ENCODE peak calls at places on chromosome X, in ten cellular contexts. One of them, this sample, is unnamed.
A peak's percentile ranks its signal among the peaks of the same experiment; 100 is the strongest.

GRCh38 chrX:135985123-135985973 is at the start of gene SLC9A6:
- DNase-seq in IMR-90: peak; percentile 17
- DNase-seq in HFF-Myc: no peak
- DNase-seq in foreskin keratinocyte: no peak
- DNase-seq in tibial nerve: peak; percentile 45
- DNase-seq in AG09309: no peak
- DNase-seq in stomach: peak; percentile 74
- DNase-seq in WTC11: peak; percentile 76
- DNase-seq in mesothelial cell of epicardium: peak; percentile 64
- DNase-seq in GM13976: peak; percentile 84
- DNase-seq in this sample: peak; percentile 47

GRCh38 chrX:10608099-10608498 is 12.3 kb downstream of the MID1 start:
- DNase-seq in mesothelial cell of epicardium: no peak
- DNase-seq in foreskin keratinocyte: no peak
- DNase-seq in stomach: no peak
- DNase-seq in GM13976: no peak
- DNase-seq in AG09309: no peak
- DNase-seq in tibial nerve: no peak
- DNase-seq in HFF-Myc: no peak
- DNase-seq in IMR-90: peak; percentile 90
- DNase-seq in WTC11: no peak
- DNase-seq in this sample: no peak

GRCh38 chrX:125436855-125437254 is 117.2 kb downstream of the TEX13C start:
- DNase-seq in HFF-Myc: no peak
- DNase-seq in WTC11: no peak
- DNase-seq in IMR-90: no peak
- DNase-seq in stomach: no peak
- DNase-seq in foreskin keratinocyte: no peak
- DNase-seq in mesothelial cell of epicardium: no peak
- DNase-seq in AG09309: no peak
- DNase-seq in tibial nerve: no peak
- DNase-seq in GM13976: no peak
- DNase-seq in this sample: no peak

GRCh38 chrX:140672840-140673731 is 36.5 kb upstream of the LINC00632 start:
- DNase-seq in mesothelial cell of epicardium: no peak
- DNase-seq in tibial nerve: no peak
- DNase-seq in IMR-90: no peak
- DNase-seq in AG09309: no peak
- DNase-seq in HFF-Myc: no peak
- DNase-seq in WTC11: no peak
- DNase-seq in stomach: no peak
- DNase-seq in foreskin keratinocyte: no peak
- DNase-seq in GM13976: no peak
- DNase-seq in this sample: no peak

GRCh38 chrX:53584891-53585290 is 101.6 kb downstream of the HUWE1 start:
- DNase-seq in stomach: no peak
- DNase-seq in HFF-Myc: no peak
- DNase-seq in foreskin keratinocyte: no peak
- DNase-seq in tibial nerve: no peak
- DNase-seq in IMR-90: no peak
- DNase-seq in GM13976: no peak
- DNase-seq in mesothelial cell of epicardium: no peak
- DNase-seq in AG09309: no peak
- DNase-seq in WTC11: no peak
- DNase-seq in this sample: no peak

GRCh38 chrX:635428-636192 is 5.0 kb downstream of the SHOX start:
- DNase-seq in WTC11: peak; percentile 66
- DNase-seq in tibial nerve: no peak
- DNase-seq in stomach: no peak
- DNase-seq in GM13976: no peak
- DNase-seq in foreskin keratinocyte: no peak
- DNase-seq in IMR-90: no peak
- DNase-seq in AG09309: no peak
- DNase-seq in mesothelial cell of epicardium: no peak
- DNase-seq in HFF-Myc: no peak
- DNase-seq in this sample: no peak

GRCh38 chrX:1592128-1592862 is 891 bp downstream of the AKAP17A start:
- DNase-seq in mesothelial cell of epicardium: peak; percentile 48
- DNase-seq in IMR-90: peak; percentile 5
- DNase-seq in foreskin keratinocyte: no peak
- DNase-seq in WTC11: peak; percentile 36
- DNase-seq in tibial nerve: no peak
- DNase-seq in stomach: peak; percentile 26
- DNase-seq in AG09309: no peak
- DNase-seq in GM13976: peak; percentile 78
- DNase-seq in HFF-Myc: no peak
- DNase-seq in this sample: no peak

GRCh38 chrX:13892856-13893255 is 76.0 kb upstream of the GPM6B start:
- DNase-seq in mesothelial cell of epicardium: no peak
- DNase-seq in tibial nerve: no peak
- DNase-seq in GM13976: no peak
- DNase-seq in WTC11: no peak
- DNase-seq in IMR-90: peak; percentile 12
- DNase-seq in stomach: no peak
- DNase-seq in foreskin keratinocyte: no peak
- DNase-seq in AG09309: no peak
- DNase-seq in HFF-Myc: no peak
- DNase-seq in this sample: no peak

DNA sequence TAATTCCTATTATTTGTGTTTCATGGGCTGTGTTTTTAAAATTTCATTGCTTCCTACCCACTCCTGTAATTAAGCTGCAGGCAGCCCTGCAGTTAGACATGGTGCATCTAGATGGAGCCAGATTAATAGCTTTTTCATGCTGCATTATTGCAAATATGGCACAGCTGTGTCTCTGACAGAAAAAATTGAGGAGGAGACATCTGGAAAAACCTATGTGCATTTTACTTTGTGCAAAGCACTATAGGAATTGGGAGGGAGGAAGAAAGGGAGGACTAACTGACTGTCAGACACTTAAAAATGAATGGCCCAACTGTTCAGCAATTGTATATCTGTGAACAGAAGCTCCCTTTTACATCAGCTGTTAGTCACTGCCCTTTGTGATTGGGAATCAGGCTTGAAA is 8.1 kb upstream of the RPGR start:
- DNase-seq in foreskin keratinocyte: no peak
- DNase-seq in mesothelial cell of epicardium: no peak
- DNase-seq in IMR-90: no peak
- DNase-seq in tibial nerve: no peak
- DNase-seq in HFF-Myc: no peak
- DNase-seq in AG09309: no peak
- DNase-seq in stomach: no peak
- DNase-seq in GM13976: no peak
- DNase-seq in WTC11: no peak
- DNase-seq in this sample: no peak
- TF ChIP-seq CTCF in foreskin keratinocyte: peak; percentile 35
- TF ChIP-seq CTCF in mesothelial cell of epicardium: no peak
- TF ChIP-seq CTCF in IMR-90: peak; percentile 13
- TF ChIP-seq CTCF in tibial nerve: no peak
- TF ChIP-seq CTCF in HFF-Myc: no peak
- TF ChIP-seq CTCF in AG09309: peak; percentile 11
- TF ChIP-seq CTCF in stomach: no peak
- TF ChIP-seq CTCF in GM13976: no peak
- TF ChIP-seq CTCF in WTC11: no peak
- TF ChIP-seq CTCF in this sample: no peak

DNA sequence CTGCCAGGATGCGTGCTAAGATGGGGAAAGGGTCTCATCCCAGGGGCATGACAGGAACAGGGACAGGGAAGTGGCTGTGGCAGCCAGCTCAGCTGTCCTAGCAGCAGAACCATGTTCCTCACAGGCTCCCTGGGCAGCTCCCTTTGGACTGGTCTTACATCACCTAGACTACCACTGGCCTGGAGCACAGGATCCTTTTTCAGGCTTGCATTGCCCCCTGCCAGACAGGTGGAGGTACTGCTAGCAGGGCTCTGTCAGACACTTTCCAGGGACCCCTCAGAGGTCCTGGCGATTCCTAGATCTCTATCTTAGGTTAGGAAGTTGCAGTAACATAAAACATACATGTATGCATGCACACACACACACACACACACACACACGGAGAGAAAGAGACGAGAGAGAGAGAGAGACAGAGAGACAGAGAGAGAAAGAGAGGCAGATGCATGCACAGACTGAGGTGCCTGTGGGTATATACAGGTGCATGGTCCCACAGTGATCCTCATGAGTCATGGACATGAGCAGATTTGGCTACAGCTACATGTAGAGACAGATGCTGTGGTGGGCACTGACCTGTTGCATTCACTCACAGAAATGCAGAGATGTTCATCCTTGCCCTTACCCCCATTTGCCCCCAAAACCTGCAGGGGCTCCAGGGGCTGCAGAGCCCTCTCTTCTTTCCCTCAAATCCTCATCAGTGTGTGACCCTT is 63.6 kb downstream of the STARD8 start:
- DNase-seq in mesothelial cell of epicardium: peak; percentile 48
- DNase-seq in tibial nerve: no peak
- DNase-seq in GM13976: peak; percentile 55
- DNase-seq in IMR-90: peak; percentile 53
- DNase-seq in AG09309: peak; percentile 18
- DNase-seq in WTC11: peak; percentile 65
- DNase-seq in foreskin keratinocyte: no peak
- DNase-seq in stomach: peak; percentile 52
- DNase-seq in HFF-Myc: no peak
- DNase-seq in this sample: no peak
- TF ChIP-seq CTCF in mesothelial cell of epicardium: peak; percentile 42
- TF ChIP-seq CTCF in tibial nerve: peak; percentile 71
- TF ChIP-seq CTCF in GM13976: peak; percentile 47
- TF ChIP-seq CTCF in IMR-90: peak; percentile 57
- TF ChIP-seq CTCF in AG09309: peak; percentile 68
- TF ChIP-seq CTCF in WTC11: peak; percentile 73
- TF ChIP-seq CTCF in foreskin keratinocyte: peak; percentile 73
- TF ChIP-seq CTCF in stomach: peak; percentile 32
- TF ChIP-seq CTCF in HFF-Myc: peak; percentile 48
- TF ChIP-seq CTCF in this sample: peak; percentile 31

GRCh38 chrX:133609151-133609550 is 193.9 kb upstream of the GPC4 start:
- DNase-seq in WTC11: no peak
- DNase-seq in IMR-90: no peak
- DNase-seq in GM13976: no peak
- DNase-seq in stomach: no peak
- DNase-seq in AG09309: no peak
- DNase-seq in tibial nerve: no peak
- DNase-seq in mesothelial cell of epicardium: no peak
- DNase-seq in foreskin keratinocyte: no peak
- DNase-seq in HFF-Myc: no peak
- DNase-seq in this sample: no peak

GRCh38 chrX:133606990-133607389 is 191.7 kb upstream of the GPC4 start:
- DNase-seq in IMR-90: no peak
- DNase-seq in WTC11: no peak
- DNase-seq in mesothelial cell of epicardium: no peak
- DNase-seq in GM13976: no peak
- DNase-seq in HFF-Myc: no peak
- DNase-seq in AG09309: no peak
- DNase-seq in stomach: no peak
- DNase-seq in foreskin keratinocyte: no peak
- DNase-seq in tibial nerve: no peak
- DNase-seq in this sample: no peak

GRCh38 chrX:133610056-133610455 is 194.8 kb upstream of the GPC4 start:
- DNase-seq in IMR-90: no peak
- DNase-seq in mesothelial cell of epicardium: no peak
- DNase-seq in WTC11: no peak
- DNase-seq in GM13976: no peak
- DNase-seq in stomach: no peak
- DNase-seq in HFF-Myc: no peak
- DNase-seq in AG09309: peak; percentile 3
- DNase-seq in foreskin keratinocyte: no peak
- DNase-seq in tibial nerve: no peak
- DNase-seq in this sample: no peak

GRCh38 chrX:133608406-133608805 is 193.1 kb upstream of the GPC4 start:
- DNase-seq in HFF-Myc: no peak
- DNase-seq in tibial nerve: no peak
- DNase-seq in AG09309: peak; percentile 18
- DNase-seq in WTC11: no peak
- DNase-seq in stomach: no peak
- DNase-seq in mesothelial cell of epicardium: no peak
- DNase-seq in foreskin keratinocyte: no peak
- DNase-seq in IMR-90: peak; percentile 2
- DNase-seq in GM13976: no peak
- DNase-seq in this sample: no peak

DNA sequence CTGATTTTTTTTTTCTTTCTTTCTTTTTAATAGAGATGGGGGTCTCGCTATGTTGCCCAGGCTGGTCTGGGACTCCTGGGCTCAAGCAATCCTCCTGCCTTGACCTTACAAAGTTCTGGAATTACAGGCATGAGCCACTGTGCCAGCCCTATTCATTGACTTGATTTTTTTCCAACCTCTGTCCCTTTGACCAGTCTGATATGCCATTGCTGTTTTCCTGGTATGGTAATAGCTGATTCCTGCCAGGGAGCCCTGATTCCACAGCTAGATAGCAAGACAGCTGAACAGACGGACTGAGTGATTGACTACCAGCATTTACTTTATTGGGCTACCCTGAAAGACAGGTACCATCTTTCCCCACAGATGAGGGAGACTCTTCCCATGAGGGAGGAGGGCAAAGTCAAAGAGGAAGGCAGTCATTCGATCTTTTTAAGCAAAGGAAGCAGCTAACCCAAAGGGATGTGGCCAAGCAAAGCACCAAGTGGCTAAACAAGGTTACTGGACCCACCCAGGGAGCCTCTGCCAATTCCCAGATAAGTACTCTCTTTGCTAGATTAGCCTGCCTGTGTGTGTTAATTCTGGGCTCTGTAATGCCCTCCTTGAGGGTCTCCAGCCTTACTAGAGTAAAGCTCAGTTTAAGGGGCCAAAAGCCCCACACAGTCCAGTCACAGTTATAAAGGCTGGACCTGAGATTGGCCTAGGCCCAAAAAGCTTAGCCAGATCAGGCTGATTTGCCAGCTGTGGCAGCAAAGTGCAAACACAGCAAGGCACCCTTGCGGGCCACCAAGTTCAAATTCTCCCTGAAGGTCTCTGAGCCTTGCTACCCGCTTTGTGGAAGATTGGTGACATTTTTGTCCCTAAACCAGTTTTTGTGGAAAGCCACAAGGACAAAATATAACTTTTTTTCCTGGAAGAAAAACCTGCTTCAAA is 192.4 kb upstream of the GPC4 start:
- DNase-seq in GM13976: no peak
- DNase-seq in IMR-90: no peak
- DNase-seq in tibial nerve: no peak
- DNase-seq in foreskin keratinocyte: no peak
- DNase-seq in mesothelial cell of epicardium: no peak
- DNase-seq in WTC11: no peak
- DNase-seq in stomach: peak; percentile 27
- DNase-seq in HFF-Myc: no peak
- DNase-seq in AG09309: no peak
- DNase-seq in this sample: no peak
- TF ChIP-seq CTCF in GM13976: no peak
- TF ChIP-seq CTCF in IMR-90: no peak
- TF ChIP-seq CTCF in tibial nerve: no peak
- TF ChIP-seq CTCF in foreskin keratinocyte: no peak
- TF ChIP-seq CTCF in mesothelial cell of epicardium: no peak
- TF ChIP-seq CTCF in WTC11: no peak
- TF ChIP-seq CTCF in stomach: no peak
- TF ChIP-seq CTCF in HFF-Myc: no peak
- TF ChIP-seq CTCF in AG09309: no peak
- TF ChIP-seq CTCF in this sample: no peak

GRCh38 chrX:119726900-119727555 is 31.4 kb upstream of the SOWAHD start:
- DNase-seq in AG09309: no peak
- DNase-seq in foreskin keratinocyte: peak; percentile 24
- DNase-seq in HFF-Myc: no peak
- DNase-seq in stomach: no peak
- DNase-seq in GM13976: no peak
- DNase-seq in WTC11: no peak
- DNase-seq in tibial nerve: no peak
- DNase-seq in mesothelial cell of epicardium: no peak
- DNase-seq in IMR-90: no peak
- DNase-seq in this sample: no peak

DNA sequence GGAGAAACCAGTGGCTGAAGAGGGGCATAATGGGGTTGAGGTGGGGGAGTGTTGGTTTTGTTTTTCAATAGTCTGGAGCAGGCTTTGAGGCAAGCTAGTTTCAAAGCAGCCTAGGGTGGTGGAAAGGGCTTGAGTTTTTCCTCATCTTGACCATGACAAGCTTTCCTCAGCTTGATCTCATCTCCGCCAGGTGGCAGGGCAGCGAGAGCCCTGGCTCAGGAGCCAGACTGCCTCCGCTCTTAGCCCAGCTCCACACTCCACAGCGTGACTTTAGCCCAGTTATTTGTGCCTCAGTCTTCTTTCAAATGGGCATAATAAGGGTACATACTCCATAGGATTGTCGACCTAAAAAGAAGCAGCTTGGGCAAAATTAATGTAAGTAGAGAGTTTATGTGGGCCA is 29.9 kb upstream of the SOWAHD start:
- DNase-seq in AG09309: no peak
- DNase-seq in mesothelial cell of epicardium: no peak
- DNase-seq in tibial nerve: no peak
- DNase-seq in HFF-Myc: no peak
- DNase-seq in GM13976: no peak
- DNase-seq in foreskin keratinocyte: no peak
- DNase-seq in WTC11: peak; percentile 40
- DNase-seq in stomach: no peak
- DNase-seq in IMR-90: no peak
- DNase-seq in this sample: no peak
- TF ChIP-seq CTCF in AG09309: peak; percentile 14
- TF ChIP-seq CTCF in mesothelial cell of epicardium: no peak
- TF ChIP-seq CTCF in tibial nerve: no peak
- TF ChIP-seq CTCF in HFF-Myc: no peak
- TF ChIP-seq CTCF in GM13976: no peak
- TF ChIP-seq CTCF in foreskin keratinocyte: no peak
- TF ChIP-seq CTCF in WTC11: no peak
- TF ChIP-seq CTCF in stomach: no peak
- TF ChIP-seq CTCF in IMR-90: no peak
- TF ChIP-seq CTCF in this sample: peak; percentile 34